ENCODE peak calls at places on chromosomes 3 and 15, in ten cellular contexts. J is sigmoid colon; V is A172; B is activated T-cell treated with anti-CD3 and anti-CD28 coated beads for 48 hours; K is activated CD4-positive, alpha-beta T cell treated with anti-CD3 and anti-CD28 coated beads, Interleukin-2, amount 50 U/mL, for 24 hours; C is activated gamma-delta T cell; M is stimulated activated CD8-positive, alpha-beta memory T cell treated with anti-CD3 and anti-CD28 coated beads, Interleukin-2, amount 100 ng/mL, for 1 hour; D is HuH-7; H is T-helper 2 cell; I is effector memory CD4-positive, alpha-beta T cell. A is an unnamed sample.

GRCh38 chr3:168952551-168952950 is 711.0 kb downstream of the MECOM start:
- DNase-seq in C (no peak), K (no peak), I (no peak), B (no peak), M (no peak), V (peak), H (no peak), D (no peak), J (no peak), A (no peak)

GRCh38 chr3:127981097-127981496 is 66.1 kb downstream of the KBTBD12 start:
- DNase-seq in D (no peak), M (no peak), K (no peak), H (no peak), C (no peak), B (no peak), J (no peak), I (no peak), V (no peak), A (no peak)

GRCh38 chr3:27279153-27279552 is 90.0 kb downstream of the NEK10 start:
- DNase-seq in H (no peak), I (no peak), M (no peak), B (no peak), J (no peak), C (no peak), D (peak), K (no peak), V (peak), A (no peak)

GRCh38 chr3:36701903-36702374 is 62.4 kb downstream of the DCLK3 start:
- DNase-seq in H (no peak), V (peak), J (no peak), I (no peak), M (no peak), B (no peak), K (no peak), C (no peak), D (no peak), A (no peak)

GRCh38 chr3:136022518-136023263 is 57.2 kb downstream of the PPP2R3A start:
- DNase-seq in B (no peak), H (no peak), D (no peak), C (no peak), J (no peak), I (no peak), V (no peak), M (no peak), K (no peak), A (no peak)

GRCh38 chr3:9916734-9917680 is at the start of gene IL17RC:
- DNase-seq in J (peak), I (no peak), K (no peak), C (no peak), M (no peak), D (peak), H (no peak), B (peak), V (peak), A (no peak)

GRCh38 chr3:12986986-12987385 is 86.2 kb downstream of the IQSEC1 start:
- DNase-seq in C (no peak), J (no peak), D (no peak), K (no peak), I (no peak), V (no peak), H (no peak), B (no peak), M (no peak), A (no peak)

GRCh38 chr3:150237490-150237889 is 170.6 kb upstream of the TSC22D2 start:
- DNase-seq in M (no peak), D (no peak), C (no peak), V (peak), B (no peak), J (peak), I (no peak), H (no peak), K (no peak), A (no peak)

GRCh38 chr15:32657198-32657886 is 15.8 kb downstream of the SCG5 start:
- DNase-seq in C (no peak), B (no peak), K (no peak), M (no peak), I (no peak), J (no peak), H (no peak), D (no peak), V (no peak), A (no peak)

GRCh38 chr3:129441215-129441614 is 1.2 kb downstream of the IFT122 start:
- DNase-seq in B (no peak), K (no peak), D (no peak), C (no peak), I (no peak), V (no peak), M (no peak), H (no peak), J (no peak), A (no peak)

GRCh38 chr3:56251343-56251945 is 216.8 kb downstream of the ERC2 start:
- DNase-seq in H (no peak), J (no peak), C (no peak), D (peak), V (peak), K (no peak), M (no peak), B (peak), I (no peak), A (no peak)

GRCh38 chr15:59169337-59169736 is 37.3 kb upstream of the LDHAL6B start:
- DNase-seq in C (no peak), K (no peak), V (peak), H (no peak), D (no peak), B (no peak), M (no peak), J (no peak), I (no peak), A (no peak)

GRCh38 chr15:74378853-74379252 is 11.4 kb upstream of the CYP11A1 start:
- DNase-seq in J (no peak), V (peak), C (no peak), H (no peak), K (no peak), M (no peak), B (peak), I (peak), D (no peak), A (no peak)

GRCh38 chr15:66046751-66047150 is 177.5 kb downstream of the RAB11A start:
- DNase-seq in C (no peak), V (no peak), J (no peak), D (peak), K (no peak), I (no peak), H (no peak), B (no peak), M (no peak), A (no peak)

GRCh38 chr3:58586776-58587192 is 9.6 kb upstream of the FAM107A start:
- DNase-seq in C (no peak), H (no peak), K (no peak), V (no peak), D (no peak), I (no peak), B (no peak), J (no peak), M (no peak), A (no peak)

GRCh38 chr3:71563827-71564226 is 19.7 kb downstream of the FOXP1 start:
- DNase-seq in J (no peak), H (no peak), V (no peak), M (no peak), C (no peak), I (no peak), B (no peak), K (no peak), D (no peak), A (peak)

GRCh38 chr15:39968273-39969001 is 34.5 kb downstream of the EIF2AK4 start:
- DNase-seq in H (no peak), J (no peak), B (no peak), I (no peak), M (no peak), K (no peak), D (no peak), V (no peak), C (no peak), A (peak)

GRCh38 chr3:39361252-39361927 is 21.8 kb upstream of the SLC25A38 start:
- DNase-seq in B (peak), D (no peak), C (no peak), M (no peak), I (peak), J (no peak), V (no peak), K (no peak), H (peak), A (no peak)

GRCh38 chr3:141081141-141081795 is 30.1 kb downstream of the SPSB4 start:
- DNase-seq in D (no peak), C (no peak), M (no peak), K (no peak), B (no peak), H (no peak), J (peak), I (no peak), V (no peak), A (no peak)

GRCh38 chr3:29215948-29216347 is 64.9 kb upstream of the RBMS3 start:
- DNase-seq in K (no peak), M (no peak), I (no peak), H (no peak), V (no peak), J (no peak), C (no peak), D (no peak), B (no peak), A (no peak)

GRCh38 chr15:22735781-22736180 is 50.7 kb upstream of the NIPA1 start:
- DNase-seq in I (no peak), D (no peak), H (no peak), B (no peak), K (no peak), J (no peak), C (no peak), M (no peak), V (peak), A (no peak)

GRCh38 chr3:148882288-148882687 is 17.2 kb downstream of the CPA3 start:
- DNase-seq in D (no peak), V (no peak), B (no peak), H (no peak), C (no peak), K (no peak), J (no peak), M (no peak), I (no peak), A (no peak)

GRCh38 chr3:173584093-173584833 is 186.7 kb downstream of the NLGN1 start:
- DNase-seq in D (peak), H (no peak), V (peak), K (no peak), J (no peak), C (no peak), B (no peak), M (no peak), I (no peak), A (no peak)

GRCh38 chr15:98455899-98456298 is 192.4 kb upstream of the IGF1R start:
- DNase-seq in M (no peak), V (no peak), K (no peak), B (no peak), C (no peak), I (no peak), J (no peak), H (no peak), D (no peak), A (no peak)

GRCh38 chr15:89365457-89366055 is 30.9 kb upstream of the POLG start:
- DNase-seq in I (no peak), J (no peak), C (no peak), D (no peak), K (no peak), B (no peak), V (no peak), H (no peak), M (no peak), A (no peak)

GRCh38 chr3:31890742-31891469 is 90.2 kb downstream of the OSBPL10 start:
- DNase-seq in D (no peak), K (no peak), M (no peak), I (no peak), H (no peak), J (no peak), B (no peak), V (no peak), C (no peak), A (no peak)

GRCh38 chr15:63189955-63190691 is 717 bp downstream of the RAB8B start:
- DNase-seq in D (no peak), C (no peak), M (no peak), V (no peak), K (no peak), I (no peak), H (no peak), J (no peak), B (no peak), A (no peak)

GRCh38 chr3:126925411-126926171 is 57.3 kb upstream of the PLXNA1 start:
- DNase-seq in B (no peak), D (no peak), H (no peak), I (no peak), V (no peak), C (no peak), J (peak), M (no peak), K (no peak), A (no peak)

GRCh38 chr3:10910367-10910766 is 82.2 kb upstream of the SLC6A1 start:
- DNase-seq in J (no peak), M (no peak), D (no peak), V (no peak), K (no peak), H (no peak), B (no peak), I (no peak), C (no peak), A (no peak)

GRCh38 chr15:82174471-82174870 is 88.1 kb downstream of the EFL1 start:
- DNase-seq in K (no peak), H (no peak), V (no peak), J (no peak), D (no peak), M (no peak), I (no peak), C (no peak), B (no peak), A (no peak)

GRCh38 chr15:88833196-88833595 is 30.0 kb downstream of the ACAN start:
- DNase-seq in V (no peak), B (no peak), H (no peak), I (no peak), K (no peak), J (no peak), D (no peak), C (no peak), M (no peak), A (no peak)

GRCh38 chr15:70104227-70104626 is 6.5 kb upstream of the TLE3 start:
- DNase-seq in C (no peak), D (no peak), V (no peak), B (no peak), K (no peak), M (no peak), I (no peak), J (no peak), H (no peak), A (no peak)

GRCh38 chr3:190012784-190013183 is 107.9 kb downstream of the P3H2 start:
- DNase-seq in M (no peak), K (no peak), J (no peak), C (no peak), B (no peak), I (no peak), H (no peak), V (no peak), D (no peak), A (no peak)

GRCh38 chr3:55476515-55476914 is 10.6 kb downstream of the WNT5A start:
- DNase-seq in V (peak), M (no peak), K (no peak), C (no peak), H (no peak), J (no peak), I (no peak), B (no peak), D (no peak), A (no peak)

GRCh38 chr3:113092746-113093145 is 102.0 kb downstream of the GTPBP8 start:
- DNase-seq in K (no peak), J (no peak), D (no peak), C (no peak), I (no peak), M (no peak), B (no peak), H (no peak), V (no peak), A (no peak)

GRCh38 chr15:99305761-99306505 is 54.7 kb downstream of the LRRC28 start:
- DNase-seq in B (no peak), C (no peak), J (no peak), H (no peak), D (no peak), K (no peak), V (peak), I (no peak), M (no peak), A (no peak)

GRCh38 chr3:39276746-39277145 is 3.1 kb downstream of the CX3CR1 start:
- DNase-seq in J (no peak), V (no peak), C (no peak), D (no peak), M (no peak), I (no peak), H (no peak), K (no peak), B (no peak), A (no peak)

GRCh38 chr3:27963519-27963918 is 241.4 kb upstream of the EOMES start:
- DNase-seq in I (no peak), M (no peak), J (no peak), C (no peak), H (no peak), B (peak), D (no peak), V (no peak), K (no peak), A (no peak)

GRCh38 chr15:47987461-47987860 is 133.3 kb upstream of the SLC24A5 start:
- DNase-seq in B (no peak), C (no peak), J (no peak), V (no peak), H (no peak), M (no peak), I (no peak), D (no peak), K (no peak), A (no peak)

GRCh38 chr3:178560759-178561158 is 24.5 kb downstream of the KCNMB2 start:
- DNase-seq in H (no peak), V (no peak), I (no peak), B (no peak), J (no peak), K (no peak), M (no peak), C (no peak), D (no peak), A (no peak)

A was measured in stimulated activated naive B cell treated with anti-CD40 and anti-IgM and Interleukin-4, amounts not matched to agents 10 μg/mL and 1 μg/mL and 100 μg/mL, for 72 hours.